ENCODE peak calls at places on chromosomes 12 and 14, in eight cellular contexts. A, T, F, W, Y, C, Z and N are unnamed samples.

GRCh38 chr14:39083127-39083526 is 19.9 kb downstream of the SEC23A start:
- DNase-seq in A (no peak), T (no peak), F (no peak), W (no peak), Y (no peak), C (no peak), Z (no peak), N (no peak)

GRCh38 chr12:89309815-89310214 is 42.5 kb downstream of the DUSP6 start:
- DNase-seq in A (no peak), T (no peak), F (no peak), W (no peak), Y (no peak), C (no peak), Z (no peak), N (no peak)

GRCh38 chr12:79692249-79692619 is 1.5 kb upstream of the PAWR start:
- DNase-seq in A (no peak), T (no peak), F (no peak), W (no peak), Y (no peak), C (no peak), Z (no peak), N (no peak)

GRCh38 chr12:52151153-52151858 is 40.5 kb downstream of the KRT80 start:
- DNase-seq in A (no peak), T (no peak), F (no peak), W (no peak), Y (no peak), C (no peak), Z (no peak), N (no peak)

GRCh38 chr12:12474931-12475485 is 87.7 kb downstream of the DUSP16 start:
- DNase-seq in A (no peak), T (no peak), F (no peak), W (no peak), Y (no peak), C (no peak), Z (no peak), N (no peak)

GRCh38 chr12:121069206-121069605 is 30.2 kb upstream of the OASL start:
- DNase-seq in A (no peak), T (no peak), F (no peak), W (no peak), Y (no peak), C (no peak), Z (no peak), N (no peak)

GRCh38 chr12:124829708-124830304 is 33.9 kb downstream of the SCARB1 start:
- DNase-seq in A (no peak), T (no peak), F (no peak), W (no peak), Y (peak; percentile 39), C (no peak), Z (no peak), N (no peak)

GRCh38 chr12:93911436-93911835 is 234.3 kb downstream of the CRADD start:
- DNase-seq in A (no peak), T (no peak), F (no peak), W (no peak), Y (no peak), C (no peak), Z (no peak), N (no peak)

GRCh38 chr12:851913-852312 is 97.6 kb downstream of the RAD52 start:
- DNase-seq in A (no peak), T (no peak), F (no peak), W (no peak), Y (no peak), C (no peak), Z (no peak), N (no peak)

GRCh38 chr12:116563262-116563661 is 4.1 kb downstream of the MAP1LC3B2 start:
- DNase-seq in A (no peak), T (no peak), F (no peak), W (no peak), Y (no peak), C (no peak), Z (no peak), N (no peak)

GRCh38 chr12:1576410-1577240 is 17.8 kb downstream of the FBXL14 start:
- DNase-seq in A (no peak), T (no peak), F (no peak), W (no peak), Y (no peak), C (no peak), Z (no peak), N (no peak)

GRCh38 chr14:70052990-70053389 is 135.8 kb downstream of the SLC8A3 start:
- DNase-seq in A (no peak), T (no peak), F (no peak), W (no peak), Y (peak; percentile 38), C (peak; percentile 86), Z (no peak), N (peak; percentile 51)

GRCh38 chr12:57523706-57524614 is 1.3 kb downstream of the MBD6 start:
- DNase-seq in A (no peak), T (no peak), F (no peak), W (no peak), Y (no peak), C (no peak), Z (no peak), N (no peak)

GRCh38 chr12:22709292-22709691 is 84.3 kb downstream of the ETNK1 start:
- DNase-seq in A (no peak), T (no peak), F (no peak), W (no peak), Y (peak; percentile 33), C (peak; percentile 46), Z (no peak), N (no peak)

GRCh38 chr14:101504096-101504948 is 57.0 kb upstream of the DIO3 start:
- DNase-seq in A (peak; percentile 41), T (peak; percentile 31), F (peak; percentile 28), W (peak; percentile 24), Y (no peak), C (no peak), Z (no peak), N (peak; percentile 10)

GRCh38 chr14:66485029-66485428 is 1.1 kb upstream of the CCDC196 start:
- DNase-seq in A (no peak), T (no peak), F (no peak), W (no peak), Y (no peak), C (no peak), Z (no peak), N (no peak)

GRCh38 chr12:93622485-93622884 is 50.0 kb downstream of the SOCS2 start:
- DNase-seq in A (no peak), T (no peak), F (no peak), W (no peak), Y (no peak), C (no peak), Z (no peak), N (no peak)

GRCh38 chr12:57852620-57853509 is 6.3 kb upstream of the CTDSP2 start:
- DNase-seq in A (peak; percentile 81), T (no peak), F (peak; percentile 90), W (no peak), Y (peak; percentile 32), C (peak; percentile 92), Z (peak; percentile 56), N (no peak)

GRCh38 chr14:79704406-79704805 is 506.9 kb downstream of the DIO2 start:
- DNase-seq in A (no peak), T (no peak), F (no peak), W (no peak), Y (no peak), C (no peak), Z (no peak), N (peak; percentile 24)

DNA sequence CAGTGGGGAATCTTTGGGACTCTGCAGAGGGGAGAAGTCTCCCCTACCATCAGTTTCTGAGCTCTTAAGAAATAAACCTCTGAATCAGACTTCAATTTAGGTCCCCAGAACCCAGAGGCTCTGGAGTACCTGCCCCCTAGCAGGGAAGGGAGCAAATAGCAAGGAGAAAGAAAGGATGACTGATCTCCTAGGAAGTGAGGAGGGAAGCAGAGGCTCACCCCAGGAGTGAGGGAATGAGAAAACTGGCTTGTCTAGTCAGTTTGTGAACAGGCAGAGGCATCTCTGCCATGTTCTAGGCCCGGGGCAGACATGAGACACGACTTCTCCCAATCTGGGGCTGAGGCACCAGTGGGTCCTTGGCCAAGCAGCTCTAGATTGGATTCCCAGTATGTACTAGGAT is 24.3 kb upstream of the SMUG1 start:
- DNase-seq in A (no peak), T (no peak), F (no peak), W (no peak), Y (no peak), C (no peak), Z (no peak), N (no peak)
- H3K27me3 ChIP-seq in A (peaks cover 5% of the 10 kb centered on the region), T (no peaks in the 10 kb centered on the region), F (peaks cover 2% of the 10 kb centered on the region), W (peaks cover 62% of the 10 kb centered on the region), Y (peaks cover 25% of the 10 kb centered on the region), C (peaks cover 99% of the 10 kb centered on the region), Z (peaks cover 85% of the 10 kb centered on the region), N (no peaks in the 10 kb centered on the region)

GRCh38 chr12:41944241-41944640 is 200.4 kb downstream of the GXYLT1 start:
- DNase-seq in A (no peak), T (no peak), F (no peak), W (no peak), Y (no peak), C (no peak), Z (no peak), N (no peak)
- TF ChIP-seq CTCF in A (no peak), T (no peak), F (no peak), W (no peak), Y (no peak), C (no peak), Z (no peak), N (no peak)

DNA sequence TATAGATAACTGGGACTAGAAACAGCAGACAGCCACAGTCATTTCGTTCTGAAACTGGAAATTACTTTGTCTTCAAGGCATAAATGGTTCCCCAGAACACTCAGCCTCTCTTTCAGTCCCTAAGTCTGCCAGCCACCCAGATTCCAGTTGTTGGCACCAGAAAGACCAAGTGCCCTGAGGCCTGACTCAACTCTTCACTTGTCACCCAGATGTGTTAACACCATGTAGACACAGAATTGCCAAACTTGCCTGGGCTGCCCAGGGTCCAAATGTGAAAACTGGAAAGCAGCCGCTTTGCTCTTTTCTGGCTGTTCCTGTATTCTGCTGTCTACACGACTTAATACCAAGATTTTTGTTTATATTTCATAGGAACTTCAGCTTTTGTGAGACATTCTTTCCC is 3.0 kb upstream of the LGALS3 start:
- DNase-seq in A (no peak), T (no peak), F (no peak), W (no peak), Y (no peak), C (no peak), Z (no peak), N (no peak)
- H3K27me3 ChIP-seq in A (no peaks in the 10 kb centered on the region), T (no peaks in the 10 kb centered on the region), F (peaks cover 6% of the 10 kb centered on the region), W (no peaks in the 10 kb centered on the region), Y (peaks cover 14% of the 10 kb centered on the region), C (peaks cover 47% of the 10 kb centered on the region), Z (no peaks in the 10 kb centered on the region), N (no peaks in the 10 kb centered on the region)

GRCh38 chr14:99535908-99536778 is 54.9 kb downstream of the CCNK start:
- DNase-seq in A (no peak), T (no peak), F (no peak), W (no peak), Y (no peak), C (no peak), Z (no peak), N (no peak)

GRCh38 chr14:99537399-99537798 is 56.2 kb downstream of the CCNK start:
- DNase-seq in A (no peak), T (no peak), F (no peak), W (no peak), Y (no peak), C (peak; percentile 43), Z (peak; percentile 41), N (peak; percentile 49)

GRCh38 chr14:99535448-99535847 is 54.2 kb downstream of the CCNK start:
- DNase-seq in A (no peak), T (no peak), F (no peak), W (no peak), Y (no peak), C (no peak), Z (no peak), N (no peak)

GRCh38 chr14:99534333-99534732 is 53.1 kb downstream of the CCNK start:
- DNase-seq in A (no peak), T (no peak), F (no peak), W (no peak), Y (no peak), C (peak; percentile 72), Z (no peak), N (no peak)

GRCh38 chr14:99534863-99535262 is 53.7 kb downstream of the CCNK start:
- DNase-seq in A (no peak), T (no peak), F (no peak), W (no peak), Y (no peak), C (peak; percentile 71), Z (peak; percentile 61), N (no peak)
- TF ChIP-seq CTCF in A (no peak), T (no peak), F (no peak), W (no peak), Y (no peak), C (no peak), Z (peak; percentile 31), N (no peak)